ENCODE peak calls at places on chromosome 2, in seven cellular contexts. P is mammary epithelial cell, K is IMR-90, L is PC-3, X is OCI-LY7, C is hepatocyte, E is H9. J is an unnamed sample.

GRCh38 chr2:130728007-130728454 is 839 bp upstream of the GPR148 start:
- DNase-seq in X (peak; percentile 17), E (no peak), P (no peak), K (no peak), C (peak; percentile 54), L (peak; percentile 8), J (peak; percentile 3)

GRCh38 chr2:176130153-176130916 is 830 bp downstream of the HOXD8 start:
- DNase-seq in X (no peak), P (no peak), K (no peak), E (peak; percentile 58), C (peak; percentile 57), L (peak; percentile 43), J (no peak)

GRCh38 chr2:86592547-86593230 is 29.4 kb upstream of the CHMP3 start:
- DNase-seq in X (no peak), C (no peak), K (peak; percentile 21), E (no peak), L (no peak), P (peak; percentile 6), J (peak; percentile 22)

GRCh38 chr2:114442545-114442944 is at the start of gene DPP10:
- DNase-seq in K (peak; percentile 0), C (peak; percentile 66), E (peak; percentile 64), L (peak; percentile 26), P (no peak), X (peak; percentile 2), J (no peak)

GRCh38 chr2:96093528-96093927 is 22.8 kb downstream of the ADRA2B start:
- DNase-seq in E (no peak), X (no peak), C (no peak), K (no peak), L (no peak), P (no peak), J (no peak)

GRCh38 chr2:54767921-54768320 is 44.5 kb downstream of the EML6 start:
- DNase-seq in C (no peak), L (peak; percentile 69), X (peak; percentile 69), P (peak; percentile 82), E (no peak), K (peak; percentile 47), J (peak; percentile 53)

GRCh38 chr2:7011376-7012083 is 94.3 kb downstream of the RNF144A start:
- DNase-seq in P (peak; percentile 6), K (no peak), X (no peak), C (no peak), E (no peak), L (peak; percentile 96), J (peak; percentile 100)

GRCh38 chr2:134362152-134362653 is 108.3 kb downstream of the MGAT5 start:
- DNase-seq in K (no peak), E (no peak), P (no peak), L (no peak), C (no peak), X (no peak), J (no peak)

GRCh38 chr2:37635359-37636208 is 35.9 kb downstream of the CDC42EP3 start:
- DNase-seq in K (peak; percentile 82), C (peak; percentile 30), L (peak; percentile 16), P (peak; percentile 98), E (no peak), X (no peak), J (peak; percentile 67)

GRCh38 chr2:196459539-196459938 is 180.0 kb upstream of the CCDC150 start:
- DNase-seq in P (peak; percentile 17), C (no peak), K (peak; percentile 55), X (no peak), L (peak; percentile 36), E (no peak), J (peak; percentile 84)

GRCh38 chr2:36528761-36529392 is 69.1 kb downstream of the FEZ2 start:
- DNase-seq in E (no peak), L (no peak), P (no peak), K (no peak), X (no peak), C (no peak), J (no peak)

GRCh38 chr2:241363316-241363879 is 7.3 kb downstream of the FARP2 start:
- DNase-seq in K (no peak), L (no peak), P (no peak), C (no peak), E (no peak), X (no peak), J (no peak)

GRCh38 chr2:28613616-28614501 is 118.0 kb downstream of the PLB1 start:
- DNase-seq in K (peak; percentile 92), C (peak; percentile 67), X (no peak), L (peak; percentile 94), P (peak; percentile 99), E (no peak), J (peak; percentile 96)

DNA sequence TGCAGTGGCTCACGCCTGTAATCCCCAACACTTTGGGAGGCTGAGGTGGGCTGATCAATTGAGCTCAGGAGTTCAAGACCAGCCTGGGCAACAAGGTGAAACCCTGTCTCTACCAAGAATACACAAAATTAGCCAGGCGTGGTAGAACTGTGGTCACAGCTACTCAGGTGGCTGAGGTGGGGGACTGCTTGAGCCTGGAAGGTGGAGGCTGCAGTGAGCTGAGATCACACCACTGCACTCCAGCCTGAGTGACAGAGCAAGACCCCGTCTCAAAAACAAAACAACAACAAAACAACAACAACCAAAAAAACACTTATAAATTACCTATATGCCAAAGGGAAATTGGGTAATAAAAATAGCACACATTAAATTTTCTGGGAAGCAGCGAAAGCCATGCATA is 141.6 kb downstream of the HDAC4 start:
- DNase-seq in X (peak; percentile 34), L (no peak), K (no peak), C (no peak), P (no peak), E (no peak), J (no peak)
- H3K4me2 ChIP-seq in X (peak overlapping the region; percentile 32), L (no peak overlapping the region), K (no peak overlapping the region), C (no peak overlapping the region), P (no peak overlapping the region), E (no peak overlapping the region), J (no peak overlapping the region)

GRCh38 chr2:219251656-219252055 is 1.4 kb upstream of the TUBA4B start:
- DNase-seq in X (no peak), E (no peak), P (no peak), L (no peak), C (no peak), K (no peak), J (no peak)
- H3K27ac ChIP-seq in X (peak overlapping the region; percentile 96), E (no peak overlapping the region), P (peak overlapping the region; percentile 6), L (no peak overlapping the region), C (no peak overlapping the region), K (no peak overlapping the region), J (no peak overlapping the region)

GRCh38 chr2:162565666-162566065 is 221.7 kb downstream of the GCA start:
- DNase-seq in X (no peak), P (no peak), K (no peak), L (no peak), E (no peak), C (no peak), J (no peak)
- H3K4me2 ChIP-seq in X (no peak overlapping the region), P (no peak overlapping the region), K (no peak overlapping the region), L (no peak overlapping the region), E (no peak overlapping the region), C (no peak overlapping the region), J (no peak overlapping the region)

DNA sequence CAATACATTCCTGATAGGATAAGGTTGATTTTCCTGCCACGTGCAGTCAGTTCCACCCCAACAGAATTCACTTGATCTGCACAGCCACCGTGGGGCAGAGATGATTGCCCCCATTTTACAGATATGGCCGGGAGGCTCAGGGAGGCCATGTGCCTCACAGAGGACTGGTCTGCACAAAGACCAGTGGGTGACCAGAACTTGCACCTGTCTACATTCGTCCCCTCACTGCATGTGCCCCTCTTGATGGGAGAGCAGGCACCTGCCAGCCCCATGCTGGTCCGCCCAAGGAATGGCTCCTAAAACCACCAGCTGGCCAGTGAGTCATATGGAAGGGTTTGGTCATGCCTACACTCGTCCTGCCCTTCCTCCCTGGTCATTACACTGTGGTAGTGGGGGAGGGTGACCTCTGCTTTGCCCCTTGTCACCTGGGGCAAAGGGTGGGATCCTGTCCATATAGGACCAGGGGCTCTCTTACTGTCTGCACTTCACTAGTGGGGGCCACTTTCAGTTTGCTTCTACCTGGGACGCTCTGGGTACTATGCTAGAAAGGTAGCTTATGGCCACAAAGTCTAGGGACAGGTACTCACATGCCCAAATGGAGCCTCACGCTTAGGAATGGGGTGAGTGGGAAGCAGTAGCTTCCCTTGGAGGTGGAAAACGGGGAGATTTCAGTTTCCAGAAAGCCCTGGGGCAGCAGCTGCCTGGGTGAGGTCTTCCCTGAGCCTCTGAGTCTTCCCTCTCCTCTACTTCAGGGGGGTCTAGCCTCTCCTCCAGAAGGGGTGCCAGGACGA is 14.7 kb downstream of the RRM2 start:
- DNase-seq in X (no peak), E (no peak), C (no peak), L (no peak), K (no peak), P (peak; percentile 84), J (no peak)
- H3K27ac ChIP-seq in X (no peak overlapping the region), E (no peak overlapping the region), C (no peak overlapping the region), L (no peak overlapping the region), K (no peak overlapping the region), P (peak overlapping the region; percentile 15), J (no peak overlapping the region)

GRCh38 chr2:43270461-43270860 is 44.1 kb upstream of the ZFP36L2 start:
- DNase-seq in P (no peak), C (no peak), E (no peak), X (no peak), K (no peak), L (no peak), J (no peak)

GRCh38 chr2:43267393-43267792 is 41.0 kb upstream of the ZFP36L2 start:
- DNase-seq in X (no peak), P (no peak), L (no peak), E (no peak), K (no peak), C (no peak), J (no peak)

GRCh38 chr2:43268066-43268971 is 41.9 kb upstream of the ZFP36L2 start:
- DNase-seq in P (peak; percentile 34), K (no peak), X (no peak), C (no peak), L (no peak), E (no peak), J (no peak)

GRCh38 chr2:43269706-43270105 is 43.3 kb upstream of the ZFP36L2 start:
- DNase-seq in E (no peak), K (peak; percentile 81), P (no peak), X (no peak), L (no peak), C (peak; percentile 64), J (peak; percentile 82)

GRCh38 chr2:43269074-43269572 is 42.7 kb upstream of the ZFP36L2 start:
- DNase-seq in E (no peak), K (peak; percentile 99), X (no peak), P (no peak), C (peak; percentile 74), L (no peak), J (peak; percentile 97)
- H3K4me2 ChIP-seq in E (no peak overlapping the region), K (peak overlapping the region; percentile 70), X (no peak overlapping the region), P (no peak overlapping the region), C (peak overlapping the region; percentile 55), L (no peak overlapping the region), J (peak overlapping the region; percentile 76)

GRCh38 chr2:64818650-64819032 is 164.9 kb upstream of the SERTAD2 start:
- DNase-seq in E (no peak), X (no peak), L (no peak), C (no peak), K (no peak), P (no peak), J (no peak)
- H3K27ac ChIP-seq in E (no peak overlapping the region), X (no peak overlapping the region), L (no peak overlapping the region), C (no peak overlapping the region), K (no peak overlapping the region), P (no peak overlapping the region), J (no peak overlapping the region)

DNA sequence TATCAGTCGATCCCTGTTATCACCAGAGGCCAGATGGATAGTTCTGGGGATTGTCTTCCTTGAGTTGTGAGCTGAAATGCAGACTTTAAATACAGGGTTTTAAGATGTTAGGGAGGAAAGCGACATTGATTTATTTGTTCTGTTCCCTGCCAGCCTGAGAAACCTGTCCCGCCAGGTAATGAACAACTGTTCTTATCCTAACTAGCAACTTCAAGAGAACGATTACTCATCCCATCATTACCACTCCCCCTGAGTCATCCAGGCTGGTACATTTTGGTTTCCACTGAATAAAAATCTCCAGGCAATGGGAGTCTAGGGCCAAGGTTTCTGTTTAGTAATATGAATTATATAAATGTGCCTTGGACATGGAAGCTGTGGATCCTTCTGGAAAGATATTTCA is 131.2 kb downstream of the LYPD6B start:
- DNase-seq in P (peak; percentile 94), K (no peak), L (peak; percentile 94), X (no peak), E (no peak), C (peak; percentile 78), J (no peak)
- H3K4me2 ChIP-seq in P (peak overlapping the region; percentile 63), K (no peak overlapping the region), L (peak overlapping the region; percentile 73), X (no peak overlapping the region), E (no peak overlapping the region), C (peak overlapping the region; percentile 26), J (no peak overlapping the region)